ENCODE peak calls at places on chromosomes 4 and X, in six cellular contexts. N is HepG2, O is endothelial cell of umbilical vein, F is GM12878, W is A549, M is K562. S is an unnamed sample.

GRCh38 chr4:73764513-73764912 is 24.1 kb downstream of the CXCL8 start:
- DNase-seq in N (no peak), O (no peak), F (no peak), W (no peak), M (no peak), S (no peak)

GRCh38 chrX:46687619-46688018 is 71.3 kb downstream of the SLC9A7 start:
- DNase-seq in N (no peak), O (no peak), F (no peak), W (no peak), M (no peak), S (peak; percentile 6)

GRCh38 chrX:68822641-68823410 is 6.0 kb upstream of the EFNB1 start:
- DNase-seq in N (peak; percentile 28), O (peak; percentile 28), F (no peak), W (peak; percentile 50), M (peak; percentile 42), S (peak; percentile 54)

GRCh38 chr4:176499518-176499917 is 179.8 kb downstream of the SPCS3 start:
- DNase-seq in N (no peak), O (peak; percentile 25), F (no peak), W (peak; percentile 33), M (no peak), S (no peak)

GRCh38 chrX:77510007-77510406 is 62.8 kb downstream of the FGF16 start:
- DNase-seq in N (no peak), O (peak; percentile 30), F (no peak), W (no peak), M (no peak), S (no peak)

GRCh38 chrX:2875798-2876399 is 47.2 kb downstream of the GYG2 start:
- DNase-seq in N (peak; percentile 18), O (no peak), F (no peak), W (peak; percentile 36), M (no peak), S (peak; percentile 20)

GRCh38 chr4:40316782-40317635 is 18.1 kb upstream of the CHRNA9 start:
- DNase-seq in N (peak; percentile 47), O (peak; percentile 95), F (peak; percentile 78), W (peak; percentile 88), M (peak; percentile 63), S (peak; percentile 95)

GRCh38 chr4:184331155-184331995 is 113.7 kb upstream of the ENPP6 start:
- DNase-seq in N (no peak), O (no peak), F (no peak), W (no peak), M (no peak), S (peak; percentile 37)

GRCh38 chrX:22922961-22923360 is 76.8 kb upstream of the DDX53 start:
- DNase-seq in N (no peak), O (no peak), F (no peak), W (no peak), M (no peak), S (peak; percentile 32)

GRCh38 chrX:1483843-1484637 is 31.3 kb upstream of the ASMTL start:
- DNase-seq in N (peak; percentile 18), O (no peak), F (peak; percentile 88), W (no peak), M (no peak), S (no peak)

GRCh38 chr4:70678383-70678999 is 9.8 kb upstream of the UTP3 start:
- DNase-seq in N (no peak), O (no peak), F (peak; percentile 63), W (no peak), M (no peak), S (no peak)

GRCh38 chr4:82491251-82491960 is 61.0 kb downstream of the ENOPH1 start:
- DNase-seq in N (no peak), O (no peak), F (no peak), W (no peak), M (no peak), S (no peak)

GRCh38 chrX:106902684-106903083 is 457 bp downstream of the RIPPLY1 start:
- DNase-seq in N (peak; percentile 73), O (no peak), F (no peak), W (no peak), M (no peak), S (no peak)

GRCh38 chrX:153465691-153466380 is 4.5 kb downstream of the HAUS7 start:
- DNase-seq in N (no peak), O (no peak), F (no peak), W (no peak), M (no peak), S (no peak)

GRCh38 chr4:88457307-88458090 is 580 bp downstream of the HERC5 start:
- DNase-seq in N (no peak), O (no peak), F (no peak), W (no peak), M (no peak), S (peak; percentile 68)

GRCh38 chr4:108830509-108831244 is 67.8 kb upstream of the ETNPPL start:
- DNase-seq in N (no peak), O (no peak), F (no peak), W (no peak), M (no peak), S (no peak)

GRCh38 chr4:87497141-87497540 is 32.0 kb downstream of the SPARCL1 start:
- DNase-seq in N (no peak), O (no peak), F (no peak), W (peak; percentile 7), M (peak; percentile 40), S (peak; percentile 36)

GRCh38 chrX:41332408-41332987 is 1.5 kb upstream of the DDX3X start:
- DNase-seq in N (no peak), O (peak; percentile 53), F (no peak), W (peak; percentile 49), M (no peak), S (peak; percentile 67)

GRCh38 chr4:60683357-60683756 is 516.8 kb upstream of the ADGRL3 start:
- DNase-seq in N (no peak), O (no peak), F (no peak), W (no peak), M (no peak), S (no peak)

GRCh38 chrX:106959897-106960296 is 39.7 kb downstream of the CLDN2 start:
- DNase-seq in N (peak; percentile 59), O (peak; percentile 30), F (no peak), W (peak; percentile 62), M (no peak), S (peak; percentile 1)

GRCh38 chr4:39037491-39037825 is 5.2 kb upstream of the TMEM156 start:
- DNase-seq in N (no peak), O (peak; percentile 59), F (no peak), W (peak; percentile 33), M (no peak), S (no peak)

GRCh38 chr4:39030726-39031125 is 1.5 kb downstream of the TMEM156 start:
- DNase-seq in N (no peak), O (no peak), F (no peak), W (no peak), M (no peak), S (no peak)

GRCh38 chr4:39032218-39033085 is at the start of gene TMEM156:
- DNase-seq in N (peak; percentile 12), O (peak; percentile 75), F (peak; percentile 82), W (peak; percentile 78), M (peak; percentile 52), S (peak; percentile 92)

GRCh38 chr4:39039108-39039507 is 6.9 kb upstream of the TMEM156 start:
- DNase-seq in N (no peak), O (no peak), F (no peak), W (no peak), M (no peak), S (no peak)

DNA sequence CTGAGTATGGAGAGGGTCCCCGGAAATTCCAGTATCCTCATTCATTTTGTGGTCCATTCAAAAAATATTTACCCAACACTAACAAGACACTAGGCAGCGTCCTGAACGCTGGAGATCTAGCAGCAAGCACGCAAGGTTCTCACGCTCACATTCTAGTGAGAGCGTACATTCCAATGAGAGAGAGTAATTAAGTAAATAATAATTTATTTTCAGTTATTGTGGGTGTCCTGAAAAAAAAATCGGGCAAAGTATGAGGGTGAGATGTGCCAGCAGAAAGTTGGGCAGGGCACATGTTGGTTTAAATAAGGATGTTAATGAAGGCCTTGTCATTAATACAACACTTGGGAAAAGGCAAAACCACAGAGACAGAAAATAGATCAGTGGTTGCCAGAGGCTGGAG is 4.0 kb upstream of the TMEM156 start:
- DNase-seq in N (peak; percentile 83), O (peak; percentile 20), F (no peak), W (peak; percentile 86), M (no peak), S (no peak)
- TF ChIP-seq MAX in N (no peak), O (no peak), F (no peak), W (no peak), M (no peak), S (no peak)

GRCh38 chr4:100299019-100299418 is 108.8 kb upstream of the DDIT4L start:
- DNase-seq in N (no peak), O (peak; percentile 87), F (no peak), W (peak; percentile 24), M (no peak), S (no peak)
- TF ChIP-seq MYC in N (no peak), O (no peak), F (no peak), W (no peak), M (no peak), S (no peak)

GRCh38 chr4:15455290-15455689 is 14.4 kb upstream of the CC2D2A start:
- DNase-seq in N (no peak), O (no peak), F (no peak), W (no peak), M (no peak), S (peak; percentile 60)
- TF ChIP-seq MAX in N (no peak), O (no peak), F (no peak), W (no peak), M (no peak), S (no peak)

DNA sequence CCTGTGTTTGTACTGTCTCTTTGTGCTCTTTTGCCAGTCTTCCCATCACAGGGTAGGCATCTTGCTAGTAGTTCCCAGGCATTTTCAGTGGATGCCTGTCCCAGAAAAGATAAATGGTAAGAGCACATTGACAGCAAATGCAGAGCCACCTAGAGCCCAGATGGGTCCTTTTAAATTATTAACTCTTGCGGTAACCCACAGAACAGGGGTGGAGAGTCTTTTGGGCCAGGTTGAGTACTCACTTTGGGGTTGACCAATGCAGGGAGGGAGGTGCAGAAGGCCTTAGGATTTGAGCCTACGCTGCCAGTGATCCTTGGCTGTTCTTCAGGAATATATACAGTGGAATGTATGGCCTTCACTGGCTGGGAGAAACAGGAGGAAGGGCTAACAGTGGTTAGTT is 173.8 kb downstream of the MSN start:
- DNase-seq in N (no peak), O (no peak), F (no peak), W (no peak), M (no peak), S (no peak)
- TF ChIP-seq MYC in N (no peak), O (no peak), F (no peak), W (no peak), M (no peak), S (no peak)

GRCh38 chr4:130361616-130362015 is 1265.7 kb downstream of the C4orf33 start:
- DNase-seq in N (no peak), O (no peak), F (no peak), W (no peak), M (no peak), S (no peak)

GRCh38 chr4:130356873-130357272 is 1260.9 kb downstream of the C4orf33 start:
- DNase-seq in N (no peak), O (no peak), F (no peak), W (no peak), M (no peak), S (no peak)

DNA sequence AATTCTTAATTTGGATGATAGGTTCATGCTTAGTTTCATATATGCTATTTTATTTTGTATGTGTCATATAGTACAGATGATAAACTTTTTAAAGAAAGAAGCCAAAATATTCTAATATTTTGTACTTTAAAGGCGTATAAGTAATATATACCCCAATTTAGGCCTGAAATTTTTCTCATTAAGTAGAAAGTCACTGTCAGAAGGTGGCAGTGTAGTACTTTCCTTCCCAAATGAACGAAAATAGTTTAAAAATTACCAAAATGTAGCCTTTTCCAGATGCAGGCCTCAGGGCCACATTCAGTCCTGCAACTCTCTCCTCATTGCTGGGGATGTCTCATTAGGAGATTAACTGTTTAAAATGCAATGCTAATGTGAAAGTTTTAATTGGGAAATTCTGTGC is 1263.6 kb downstream of the C4orf33 start:
- DNase-seq in N (peak; percentile 1), O (peak; percentile 48), F (no peak), W (peak; percentile 2), M (no peak), S (peak; percentile 21)
- TF ChIP-seq MAX in N (no peak), O (no peak), F (no peak), W (no peak), M (no peak), S (no peak)